ENCODE peak calls at places on chromosome 15, in five cellular contexts. T, D, K, H and L are unnamed samples.

GRCh38 chr15:96020133-96020532 is 310.4 kb upstream of the NR2F2 start:
- DNase-seq in T (no peak), D (no peak), K (no peak), H (no peak), L (no peak)

GRCh38 chr15:63978511-63979226 is 67.6 kb downstream of the DAPK2 start:
- DNase-seq in T (peak; percentile 39), D (no peak), K (no peak), H (no peak), L (no peak)

GRCh38 chr15:95451891-95452290 is 878.6 kb upstream of the NR2F2 start:
- DNase-seq in T (no peak), D (no peak), K (no peak), H (no peak), L (no peak)

GRCh38 chr15:82709421-82710207 is at the start of gene AP3B2:
- DNase-seq in T (peak; percentile 83), D (no peak), K (peak; percentile 93), H (peak; percentile 81), L (peak; percentile 93)

GRCh38 chr15:40295870-40296560 is 11.7 kb downstream of the PLCB2 start:
- DNase-seq in T (no peak), D (no peak), K (no peak), H (no peak), L (no peak)

GRCh38 chr15:38479286-38479685 is 25.4 kb downstream of the FAM98B start:
- DNase-seq in T (no peak), D (no peak), K (no peak), H (no peak), L (no peak)

GRCh38 chr15:73988075-73988969 is 3.8 kb downstream of the STOML1 start:
- DNase-seq in T (no peak), D (no peak), K (no peak), H (no peak), L (no peak)

GRCh38 chr15:72272997-72273352 is 621 bp upstream of the PARP6 start:
- DNase-seq in T (no peak), D (no peak), K (no peak), H (no peak), L (no peak)

GRCh38 chr15:95606551-95606950 is 723.9 kb upstream of the NR2F2 start:
- DNase-seq in T (no peak), D (no peak), K (no peak), H (no peak), L (no peak)

GRCh38 chr15:66738595-66738994 is 36.6 kb downstream of the SMAD6 start:
- DNase-seq in T (no peak), D (no peak), K (no peak), H (no peak), L (no peak)

GRCh38 chr15:63939531-63940130 is 105.9 kb upstream of the HERC1 start:
- DNase-seq in T (peak; percentile 39), D (peak; percentile 15), K (no peak), H (no peak), L (no peak)

GRCh38 chr15:48790716-48791115 is 20.2 kb downstream of the CEP152 start:
- DNase-seq in T (no peak), D (no peak), K (no peak), H (no peak), L (no peak)

GRCh38 chr15:74833376-74834107 is 7.1 kb downstream of the CPLX3 start:
- DNase-seq in T (no peak), D (no peak), K (no peak), H (no peak), L (no peak)

GRCh38 chr15:78018968-78019644 is 58.4 kb downstream of the TBC1D2B start:
- DNase-seq in T (no peak), D (no peak), K (no peak), H (no peak), L (no peak)

GRCh38 chr15:52208306-52208946 is 17.2 kb upstream of the GNB5 start:
- DNase-seq in T (peak; percentile 95), D (no peak), K (peak; percentile 70), H (peak; percentile 46), L (peak; percentile 31)

GRCh38 chr15:63539517-63539916 is 35.1 kb downstream of the USP3 start:
- DNase-seq in T (no peak), D (no peak), K (no peak), H (no peak), L (no peak)

GRCh38 chr15:45454825-45455224 is 67.7 kb downstream of the SLC30A4 start:
- DNase-seq in T (no peak), D (peak; percentile 45), K (no peak), H (peak; percentile 60), L (peak; percentile 61)

GRCh38 chr15:100572362-100572983 is 29.5 kb downstream of the LINS1 start:
- DNase-seq in T (no peak), D (no peak), K (no peak), H (no peak), L (no peak)

GRCh38 chr15:36903922-36904479 is 196.3 kb downstream of the MEIS2 start:
- DNase-seq in T (no peak), D (no peak), K (no peak), H (no peak), L (no peak)

GRCh38 chr15:71804226-71804625 is 6.1 kb upstream of the NR2E3 start:
- DNase-seq in T (no peak), D (no peak), K (no peak), H (no peak), L (no peak)

GRCh38 chr15:85013785-85014184 is 32.1 kb downstream of the PDE8A start:
- DNase-seq in T (no peak), D (no peak), K (no peak), H (no peak), L (no peak)

GRCh38 chr15:92510163-92510882 is 116.6 kb downstream of the ST8SIA2 start:
- DNase-seq in T (no peak), D (no peak), K (no peak), H (no peak), L (no peak)

GRCh38 chr15:91917991-91918390 is 64.5 kb downstream of the SLCO3A1 start:
- DNase-seq in T (no peak), D (no peak), K (no peak), H (no peak), L (no peak)

GRCh38 chr15:29765898-29766537 is 56.2 kb downstream of the TJP1 start:
- DNase-seq in T (no peak), D (no peak), K (no peak), H (no peak), L (no peak)

GRCh38 chr15:101368086-101368780 is 73.2 kb upstream of the SNRPA1 start:
- DNase-seq in T (peak; percentile 41), D (no peak), K (no peak), H (no peak), L (no peak)

GRCh38 chr15:25478313-25478712 is 39.5 kb upstream of the UBE3A start:
- DNase-seq in T (no peak), D (no peak), K (no peak), H (no peak), L (no peak)

GRCh38 chr15:87949214-87949933 is 307.2 kb downstream of the NTRK3 start:
- DNase-seq in T (no peak), D (no peak), K (no peak), H (no peak), L (no peak)
- TF ChIP-seq POLR2AphosphoS5 in T (no peak), D (no peak), K (no peak), H (no peak), L (no peak)

GRCh38 chr15:88681610-88682221 is 42.9 kb downstream of the ISG20 start:
- DNase-seq in T (peak; percentile 40), D (no peak), K (no peak), H (no peak), L (no peak)

GRCh38 chr15:88678755-88679154 is 39.9 kb downstream of the ISG20 start:
- DNase-seq in T (peak; percentile 17), D (no peak), K (no peak), H (no peak), L (no peak)

GRCh38 chr15:88684345-88684744 is 45.5 kb downstream of the ISG20 start:
- DNase-seq in T (peak; percentile 7), D (no peak), K (no peak), H (no peak), L (no peak)

GRCh38 chr15:88674661-88675060 is 35.8 kb downstream of the ISG20 start:
- DNase-seq in T (peak; percentile 20), D (no peak), K (no peak), H (no peak), L (no peak)

GRCh38 chr15:88680241-88680910 is 41.6 kb downstream of the ISG20 start:
- DNase-seq in T (peak; percentile 41), D (no peak), K (no peak), H (no peak), L (no peak)
- TF ChIP-seq POLR2A in T (no peak), D (no peak), K (no peak), H (no peak), L (no peak)

GRCh38 chr15:59157398-59157797 is 49.2 kb upstream of the LDHAL6B start:
- DNase-seq in T (no peak), D (no peak), K (no peak), H (no peak), L (no peak)

GRCh38 chr15:59159210-59159609 is 47.4 kb upstream of the LDHAL6B start:
- DNase-seq in T (no peak), D (no peak), K (no peak), H (no peak), L (no peak)

GRCh38 chr15:59157840-59158700 is 48.6 kb upstream of the LDHAL6B start:
- DNase-seq in T (no peak), D (no peak), K (no peak), H (no peak), L (no peak)

GRCh38 chr15:59160880-59161593 is 45.6 kb upstream of the LDHAL6B start:
- DNase-seq in T (peak; percentile 73), D (no peak), K (peak; percentile 46), H (no peak), L (no peak)

DNA sequence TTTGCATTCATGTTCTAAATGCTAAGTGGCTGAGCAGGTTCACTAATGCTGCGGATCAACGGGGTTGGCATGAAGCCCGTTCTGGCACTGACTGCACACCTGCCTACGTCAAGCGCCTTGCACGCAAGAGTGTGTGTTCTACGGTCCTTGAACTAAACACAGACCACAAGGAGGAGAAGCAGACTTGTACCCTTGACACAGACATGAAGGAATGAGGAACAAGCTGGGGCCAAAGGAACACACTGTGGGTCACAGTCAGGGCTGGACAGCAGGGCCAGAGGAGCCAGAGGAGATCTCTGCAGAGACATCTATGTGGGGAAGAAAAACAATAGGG is 48.0 kb upstream of the LDHAL6B start:
- DNase-seq in T (no peak), D (no peak), K (no peak), H (no peak), L (no peak)
- TF ChIP-seq TAF1 in T (no peak), D (no peak), K (no peak), H (no peak), L (no peak)

GRCh38 chr15:98943609-98944111 is 63.9 kb downstream of the PGPEP1L start:
- DNase-seq in T (no peak), D (no peak), K (no peak), H (no peak), L (no peak)
- TF ChIP-seq POLR2AphosphoS5 in T (no peak), D (no peak), K (no peak), H (no peak), L (no peak)

GRCh38 chr15:65088643-65089021 is 12.1 kb downstream of the KBTBD13 start:
- DNase-seq in T (no peak), D (no peak), K (no peak), H (no peak), L (no peak)
- TF ChIP-seq POLR2A in T (no peak), D (no peak), K (no peak), H (no peak), L (no peak)